ENCODE peak calls at places on chromosomes 5 and 9, in seven cellular contexts. Z is stimulated activated naive B cell treated with anti-CD40 and anti-IgM and Interleukin-4, amounts not matched to agents 10 μg/mL and 1 μg/mL and 100 μg/mL, for 72 hours; O is AG08396; P is activated CD4-positive, alpha-beta T cell treated with anti-CD3 and anti-CD28 coated beads, Interleukin-2, amount 50 U/mL, for 1 hour; E is NCI-H2171 treated with DMSO at 0.1 percent for 48 hours; A is fibroblast of pulmonary artery; L is AG08395. V is an unnamed sample.

GRCh38 chr5:107809201-107810034 is 138.7 kb upstream of the EFNA5 start:
- DNase-seq in Z (no peak), O (no peak), P (no peak), E (peak), A (no peak), L (no peak), V (peak)

GRCh38 chr5:82018462-82018861 is 46.6 kb downstream of the ATG10 start:
- DNase-seq in Z (no peak), O (no peak), P (no peak), E (peak), A (peak), L (no peak), V (no peak)

GRCh38 chr5:135466178-135467050 is 14.3 kb upstream of the TIFAB start:
- DNase-seq in Z (peak), O (peak), P (peak), E (peak), A (peak), L (peak), V (peak)

GRCh38 chr9:89477395-89477794 is 20.5 kb downstream of the SEMA4D start:
- DNase-seq in Z (no peak), O (no peak), P (no peak), E (no peak), A (no peak), L (no peak), V (no peak)

GRCh38 chr9:23820731-23821399 is 5.2 kb downstream of the ELAVL2 start:
- DNase-seq in Z (no peak), O (no peak), P (no peak), E (peak), A (no peak), L (no peak), V (no peak)

GRCh38 chr9:121059998-121060636 is 10.0 kb upstream of the C5 start:
- DNase-seq in Z (no peak), O (peak), P (no peak), E (peak), A (peak), L (peak), V (no peak)

GRCh38 chr5:175202461-175203065 is 241.4 kb downstream of the DRD1 start:
- DNase-seq in Z (no peak), O (peak), P (no peak), E (peak), A (peak), L (peak), V (peak)

GRCh38 chr5:180097926-180098325 is 26.4 kb upstream of the RNF130 start:
- DNase-seq in Z (no peak), O (no peak), P (no peak), E (no peak), A (no peak), L (no peak), V (no peak)

GRCh38 chr5:40383719-40384651 is 295.7 kb upstream of the PTGER4 start:
- DNase-seq in Z (peak), O (peak), P (no peak), E (no peak), A (peak), L (peak), V (no peak)

GRCh38 chr9:129464972-129465833 is 155.7 kb downstream of the C9orf50 start:
- DNase-seq in Z (no peak), O (peak), P (no peak), E (no peak), A (peak), L (no peak), V (peak)

GRCh38 chr5:179212870-179213269 is 132.4 kb downstream of the ADAMTS2 start:
- DNase-seq in Z (no peak), O (peak), P (no peak), E (no peak), A (peak), L (peak), V (no peak)

GRCh38 chr9:107712390-107712789 is 222.8 kb upstream of the KLF4 start:
- DNase-seq in Z (no peak), O (peak), P (no peak), E (no peak), A (peak), L (no peak), V (no peak)

GRCh38 chr9:117672397-117672796 is 31.8 kb upstream of the TLR4 start:
- DNase-seq in Z (no peak), O (no peak), P (no peak), E (no peak), A (peak), L (peak), V (peak)

GRCh38 chr9:127937046-127937382 is 640 bp downstream of the DPM2 start:
- DNase-seq in Z (no peak), O (no peak), P (no peak), E (no peak), A (no peak), L (no peak), V (no peak)

GRCh38 chr5:172809774-172810173 is 24.3 kb upstream of the ERGIC1 start:
- DNase-seq in Z (no peak), O (no peak), P (no peak), E (no peak), A (no peak), L (no peak), V (no peak)

GRCh38 chr5:116437922-116438578 is 136.6 kb downstream of the SEMA6A start:
- DNase-seq in Z (no peak), O (no peak), P (no peak), E (no peak), A (no peak), L (no peak), V (no peak)

GRCh38 chr5:37768362-37768761 is 71.5 kb downstream of the GDNF start:
- DNase-seq in Z (no peak), O (no peak), P (no peak), E (no peak), A (no peak), L (no peak), V (no peak)

GRCh38 chr9:21803674-21804048 is 1.2 kb downstream of the MTAP start:
- DNase-seq in Z (no peak), O (no peak), P (no peak), E (no peak), A (no peak), L (no peak), V (peak)

GRCh38 chr9:37167456-37167855 is 47.1 kb downstream of the ZCCHC7 start:
- DNase-seq in Z (no peak), O (no peak), P (no peak), E (no peak), A (no peak), L (no peak), V (no peak)

GRCh38 chr5:65727491-65728156 is 5.6 kb downstream of the NLN start:
- DNase-seq in Z (no peak), O (no peak), P (no peak), E (no peak), A (no peak), L (no peak), V (no peak)

GRCh38 chr9:875119-875962 is 33.8 kb downstream of the DMRT1 start:
- DNase-seq in Z (no peak), O (no peak), P (no peak), E (no peak), A (no peak), L (no peak), V (no peak)

GRCh38 chr5:175712681-175713085 is 54.8 kb downstream of the HRH2 start:
- DNase-seq in Z (no peak), O (no peak), P (no peak), E (peak), A (no peak), L (no peak), V (no peak)

GRCh38 chr5:138083702-138084101 is at the start of gene WNT8A:
- DNase-seq in Z (no peak), O (no peak), P (no peak), E (no peak), A (no peak), L (no peak), V (no peak)

GRCh38 chr5:157857821-157858526 is 971 bp downstream of the CLINT1 start:
- DNase-seq in Z (no peak), O (no peak), P (no peak), E (no peak), A (peak), L (peak), V (no peak)

GRCh38 chr9:93435386-93435785 is 16.1 kb upstream of the FAM120A start:
- DNase-seq in Z (no peak), O (no peak), P (no peak), E (no peak), A (no peak), L (no peak), V (no peak)

GRCh38 chr5:115666023-115666422 is 40.2 kb upstream of the TMED7 start:
- DNase-seq in Z (no peak), O (no peak), P (no peak), E (no peak), A (no peak), L (no peak), V (no peak)

GRCh38 chr5:169244812-169245211 is 56.1 kb downstream of the SLIT3 start:
- DNase-seq in Z (no peak), O (no peak), P (no peak), E (no peak), A (no peak), L (no peak), V (no peak)

GRCh38 chr9:23532282-23532681 is 293.8 kb downstream of the ELAVL2 start:
- DNase-seq in Z (no peak), O (no peak), P (no peak), E (no peak), A (no peak), L (no peak), V (no peak)

GRCh38 chr5:136620016-136620419 is 254.7 kb upstream of the TRPC7 start:
- DNase-seq in Z (no peak), O (no peak), P (no peak), E (no peak), A (peak), L (no peak), V (peak)

V was measured in MG63.